ENCODE peak calls at places on chromosome 11, in nine cellular contexts. N is naive thymus-derived CD8-positive, alpha-beta T cell; K is mesendoderm; Y is cerebellum; V is globus pallidus; U is EL; S is effector memory CD8-positive, alpha-beta T cell; W is T-helper 22 cell; H is right lobe of liver. O is an unnamed sample.

GRCh38 chr11:78022397-78023396 is at the start of gene KCTD14:
- DNase-seq in N (no peak), K (peak; percentile 86), Y (peak; percentile 91), V (no peak), U (peak; percentile 41), S (no peak), W (no peak), H (peak; percentile 71), O (no peak)

GRCh38 chr11:57641011-57641410 is 8.7 kb downstream of the YPEL4 start:
- DNase-seq in N (no peak), K (peak; percentile 55), Y (peak; percentile 58), V (no peak), U (no peak), S (no peak), W (no peak), H (peak; percentile 51), O (no peak)

GRCh38 chr11:116233581-116233980 is 539.2 kb downstream of the BUD13 start:
- DNase-seq in N (no peak), K (no peak), Y (no peak), V (no peak), U (no peak), S (no peak), W (no peak), H (no peak), O (no peak)

GRCh38 chr11:59866397-59866796 is at the start of gene TCN1:
- DNase-seq in N (no peak), K (no peak), Y (no peak), V (no peak), U (no peak), S (no peak), W (no peak), H (no peak), O (no peak)

GRCh38 chr11:60221706-60222105 is 21.2 kb downstream of the MS4A4E start:
- DNase-seq in N (no peak), K (no peak), Y (no peak), V (no peak), U (no peak), S (no peak), W (no peak), H (no peak), O (no peak)

GRCh38 chr11:10604340-10604748 is 35.9 kb upstream of the LYVE1 start:
- DNase-seq in N (no peak), K (no peak), Y (no peak), V (no peak), U (peak; percentile 35), S (no peak), W (no peak), H (no peak), O (no peak)

GRCh38 chr11:2346586-2347335 is 30.3 kb upstream of the CD81 start:
- DNase-seq in N (no peak), K (no peak), Y (no peak), V (no peak), U (no peak), S (no peak), W (no peak), H (no peak), O (no peak)

GRCh38 chr11:128634395-128634794 is 47.0 kb upstream of the ETS1 start:
- DNase-seq in N (no peak), K (no peak), Y (no peak), V (no peak), U (no peak), S (no peak), W (no peak), H (no peak), O (no peak)

GRCh38 chr11:71127806-71128205 is 124.6 kb downstream of the SHANK2 start:
- DNase-seq in N (no peak), K (no peak), Y (no peak), V (no peak), U (no peak), S (no peak), W (no peak), H (no peak), O (no peak)

GRCh38 chr11:123299721-123300120 is 104.7 kb upstream of the CLMP start:
- DNase-seq in N (no peak), K (no peak), Y (no peak), V (no peak), U (no peak), S (no peak), W (no peak), H (no peak), O (no peak)

GRCh38 chr11:121467965-121468364 is 15.2 kb upstream of the SORL1-AS1 start:
- DNase-seq in N (peak; percentile 60), K (no peak), Y (no peak), V (no peak), U (no peak), S (peak; percentile 63), W (peak; percentile 81), H (no peak), O (no peak)

GRCh38 chr11:130301002-130301401 is 13.7 kb downstream of the ZBTB44 start:
- DNase-seq in N (no peak), K (no peak), Y (no peak), V (no peak), U (no peak), S (no peak), W (no peak), H (no peak), O (no peak)

GRCh38 chr11:4960877-4961276 is 5.4 kb upstream of the OR51A2 start:
- DNase-seq in N (no peak), K (no peak), Y (no peak), V (no peak), U (no peak), S (no peak), W (no peak), H (no peak), O (no peak)

GRCh38 chr11:61611309-61611708 is 30.4 kb upstream of the SYT7 start:
- DNase-seq in N (no peak), K (no peak), Y (no peak), V (no peak), U (no peak), S (no peak), W (no peak), H (no peak), O (no peak)

GRCh38 chr11:65013130-65013691 is 749 bp upstream of the ARL2 start:
- DNase-seq in N (peak; percentile 84), K (no peak), Y (peak; percentile 90), V (no peak), U (no peak), S (peak; percentile 87), W (peak; percentile 78), H (peak; percentile 91), O (peak; percentile 60)

GRCh38 chr11:57379732-57380131 is 1.2 kb downstream of the PRG3 start:
- DNase-seq in N (no peak), K (peak; percentile 81), Y (no peak), V (no peak), U (no peak), S (no peak), W (no peak), H (no peak), O (no peak)

GRCh38 chr11:22699388-22699787 is 33.0 kb downstream of the GAS2 start:
- DNase-seq in N (no peak), K (no peak), Y (no peak), V (no peak), U (no peak), S (no peak), W (no peak), H (no peak), O (no peak)

GRCh38 chr11:34034053-34034452 is 17.5 kb upstream of the CAPRIN1 start:
- DNase-seq in N (no peak), K (no peak), Y (no peak), V (no peak), U (no peak), S (no peak), W (no peak), H (no peak), O (no peak)

GRCh38 chr11:93444671-93445073 is 98.5 kb downstream of the SMCO4 start:
- DNase-seq in N (no peak), K (peak; percentile 94), Y (no peak), V (no peak), U (no peak), S (no peak), W (no peak), H (no peak), O (no peak)

GRCh38 chr11:126405906-126406305 is 50.4 kb downstream of the ST3GAL4 start:
- DNase-seq in N (no peak), K (no peak), Y (no peak), V (no peak), U (no peak), S (no peak), W (no peak), H (no peak), O (no peak)

GRCh38 chr11:116773203-116774112 is 671 bp upstream of the BUD13 start:
- DNase-seq in N (no peak), K (no peak), Y (no peak), V (no peak), U (peak; percentile 60), S (no peak), W (no peak), H (no peak), O (no peak)

GRCh38 chr11:115642660-115643059 is 138.4 kb upstream of the CADM1 start:
- DNase-seq in N (no peak), K (no peak), Y (no peak), V (no peak), U (no peak), S (no peak), W (no peak), H (no peak), O (no peak)

GRCh38 chr11:1300569-1301187 is 8.8 kb downstream of the TOLLIP start:
- DNase-seq in N (no peak), K (no peak), Y (no peak), V (no peak), U (no peak), S (no peak), W (no peak), H (no peak), O (no peak)

GRCh38 chr11:94513091-94513490 is 830 bp downstream of the C11orf97 start:
- DNase-seq in N (no peak), K (no peak), Y (no peak), V (no peak), U (no peak), S (no peak), W (no peak), H (no peak), O (no peak)

GRCh38 chr11:11789735-11790369 is 51.9 kb upstream of the USP47 start:
- DNase-seq in N (no peak), K (peak; percentile 13), Y (no peak), V (no peak), U (no peak), S (no peak), W (no peak), H (no peak), O (no peak)

GRCh38 chr11:119356349-119357031 is 10.0 kb upstream of the MFRP start:
- DNase-seq in N (peak; percentile 59), K (peak; percentile 90), Y (peak; percentile 88), V (no peak), U (peak; percentile 72), S (peak; percentile 63), W (peak; percentile 34), H (peak; percentile 85), O (no peak)

GRCh38 chr11:20192641-20193040 is 32.4 kb upstream of the DBX1 start:
- DNase-seq in N (no peak), K (no peak), Y (no peak), V (no peak), U (no peak), S (no peak), W (no peak), H (no peak), O (no peak)

GRCh38 chr11:1767399-1768140 is 3.8 kb upstream of the CTSD start:
- DNase-seq in N (no peak), K (no peak), Y (no peak), V (no peak), U (no peak), S (no peak), W (no peak), H (no peak), O (no peak)

O was measured in SK-N-MC.